ENCODE peak calls at places on chromosomes 6 and 20, in eight cellular contexts. N, G, C, X, V, M, J and P are unnamed samples.

GRCh38 chr20:43409041-43409913 is 48.4 kb upstream of the SRSF6 start:
- DNase-seq in M (peak), V (no peak), N (no peak), X (no peak), J (peak), C (no peak), G (no peak), P (no peak)

GRCh38 chr6:39091163-39091562 is 23.8 kb downstream of the SAYSD1 start:
- DNase-seq in J (no peak), G (no peak), M (no peak), V (no peak), C (no peak), N (no peak), X (no peak), P (no peak)

GRCh38 chr6:27267865-27268444 is 20.5 kb downstream of the PRSS16 start:
- DNase-seq in V (no peak), C (no peak), M (no peak), J (no peak), G (no peak), X (no peak), N (no peak), P (no peak)

GRCh38 chr20:49207071-49207470 is 12.1 kb upstream of the DDX27 start:
- DNase-seq in V (no peak), N (no peak), M (no peak), C (no peak), X (no peak), J (no peak), G (no peak), P (no peak)

GRCh38 chr6:87658516-87658915 is 43.5 kb downstream of the AKIRIN2 start:
- DNase-seq in V (no peak), M (no peak), G (no peak), X (no peak), C (no peak), N (no peak), J (no peak), P (no peak)

GRCh38 chr6:5143625-5144311 is 58.6 kb downstream of the PPP1R3G start:
- DNase-seq in N (peak), M (peak), J (peak), V (peak), C (peak), G (peak), X (peak), P (peak)

GRCh38 chr6:169344651-169345050 is 91.0 kb upstream of the THBS2 start:
- DNase-seq in N (no peak), X (no peak), M (no peak), C (no peak), J (no peak), G (no peak), V (no peak), P (no peak)

GRCh38 chr6:46465294-46466165 is 25.7 kb downstream of the RCAN2 start:
- DNase-seq in V (no peak), M (no peak), X (no peak), J (no peak), N (no peak), C (no peak), G (no peak), P (no peak)